ENCODE peak calls at places on chromosomes 3 and 15, in ten cellular contexts. One of them, this sample, is unnamed.

GRCh38 chr3:21665444-21665843 is 85.6 kb downstream of the ZNF385D start:
- DNase-seq in effector memory CD4-positive, alpha-beta T cell: no peak
- DNase-seq in pancreas: no peak
- DNase-seq in Panc1: no peak
- DNase-seq in CD4-positive, CD25-positive, alpha-beta regulatory T cell: no peak
- DNase-seq in lung: no peak
- DNase-seq in transverse colon: no peak
- DNase-seq in AG10803: no peak
- DNase-seq in HFF-Myc: no peak
- DNase-seq in skeletal muscle cell: no peak
- DNase-seq in this sample: no peak

GRCh38 chr15:55990071-55990470 is 3.3 kb downstream of the NEDD4 start:
- DNase-seq in effector memory CD4-positive, alpha-beta T cell: no peak
- DNase-seq in Panc1: no peak
- DNase-seq in HFF-Myc: no peak
- DNase-seq in lung: no peak
- DNase-seq in transverse colon: no peak
- DNase-seq in pancreas: no peak
- DNase-seq in CD4-positive, CD25-positive, alpha-beta regulatory T cell: no peak
- DNase-seq in AG10803: no peak
- DNase-seq in skeletal muscle cell: no peak
- DNase-seq in this sample: no peak

GRCh38 chr15:71294636-71295241 is 179.5 kb downstream of the THSD4 start:
- DNase-seq in pancreas: no peak
- DNase-seq in transverse colon: peak
- DNase-seq in CD4-positive, CD25-positive, alpha-beta regulatory T cell: no peak
- DNase-seq in AG10803: peak
- DNase-seq in skeletal muscle cell: peak
- DNase-seq in effector memory CD4-positive, alpha-beta T cell: no peak
- DNase-seq in lung: no peak
- DNase-seq in Panc1: no peak
- DNase-seq in HFF-Myc: peak
- DNase-seq in this sample: no peak

GRCh38 chr3:33299395-33300081 is 22.3 kb downstream of the FBXL2 start:
- DNase-seq in HFF-Myc: no peak
- DNase-seq in transverse colon: no peak
- DNase-seq in effector memory CD4-positive, alpha-beta T cell: no peak
- DNase-seq in AG10803: peak
- DNase-seq in lung: no peak
- DNase-seq in Panc1: no peak
- DNase-seq in pancreas: no peak
- DNase-seq in CD4-positive, CD25-positive, alpha-beta regulatory T cell: no peak
- DNase-seq in skeletal muscle cell: peak
- DNase-seq in this sample: no peak

GRCh38 chr3:73503781-73504180 is 121.0 kb downstream of the PDZRN3 start:
- DNase-seq in AG10803: no peak
- DNase-seq in pancreas: no peak
- DNase-seq in skeletal muscle cell: no peak
- DNase-seq in HFF-Myc: no peak
- DNase-seq in Panc1: no peak
- DNase-seq in effector memory CD4-positive, alpha-beta T cell: no peak
- DNase-seq in transverse colon: no peak
- DNase-seq in CD4-positive, CD25-positive, alpha-beta regulatory T cell: no peak
- DNase-seq in lung: no peak
- DNase-seq in this sample: no peak

GRCh38 chr3:150286390-150287147 is 121.5 kb upstream of the TSC22D2 start:
- DNase-seq in lung: no peak
- DNase-seq in HFF-Myc: no peak
- DNase-seq in Panc1: no peak
- DNase-seq in transverse colon: no peak
- DNase-seq in effector memory CD4-positive, alpha-beta T cell: no peak
- DNase-seq in AG10803: peak
- DNase-seq in pancreas: no peak
- DNase-seq in CD4-positive, CD25-positive, alpha-beta regulatory T cell: peak
- DNase-seq in skeletal muscle cell: no peak
- DNase-seq in this sample: peak

GRCh38 chr3:192772495-192772894 is 45.2 kb upstream of the FGF12 start:
- DNase-seq in lung: no peak
- DNase-seq in transverse colon: no peak
- DNase-seq in Panc1: no peak
- DNase-seq in AG10803: peak
- DNase-seq in skeletal muscle cell: no peak
- DNase-seq in CD4-positive, CD25-positive, alpha-beta regulatory T cell: no peak
- DNase-seq in effector memory CD4-positive, alpha-beta T cell: no peak
- DNase-seq in pancreas: no peak
- DNase-seq in HFF-Myc: no peak
- DNase-seq in this sample: no peak

GRCh38 chr15:49712162-49712561 is 91.3 kb downstream of the DTWD1 start:
- DNase-seq in transverse colon: no peak
- DNase-seq in lung: no peak
- DNase-seq in pancreas: no peak
- DNase-seq in Panc1: no peak
- DNase-seq in effector memory CD4-positive, alpha-beta T cell: no peak
- DNase-seq in CD4-positive, CD25-positive, alpha-beta regulatory T cell: no peak
- DNase-seq in HFF-Myc: no peak
- DNase-seq in AG10803: no peak
- DNase-seq in skeletal muscle cell: no peak
- DNase-seq in this sample: no peak

GRCh38 chr3:53382106-53382505 is 34.8 kb upstream of the DCP1A start:
- DNase-seq in Panc1: no peak
- DNase-seq in effector memory CD4-positive, alpha-beta T cell: no peak
- DNase-seq in CD4-positive, CD25-positive, alpha-beta regulatory T cell: no peak
- DNase-seq in skeletal muscle cell: no peak
- DNase-seq in AG10803: no peak
- DNase-seq in pancreas: no peak
- DNase-seq in HFF-Myc: no peak
- DNase-seq in transverse colon: no peak
- DNase-seq in lung: no peak
- DNase-seq in this sample: no peak

GRCh38 chr3:128278761-128279593 is 125.7 kb downstream of the EEFSEC start:
- DNase-seq in lung: peak
- DNase-seq in Panc1: no peak
- DNase-seq in CD4-positive, CD25-positive, alpha-beta regulatory T cell: no peak
- DNase-seq in AG10803: peak
- DNase-seq in transverse colon: peak
- DNase-seq in skeletal muscle cell: peak
- DNase-seq in HFF-Myc: peak
- DNase-seq in pancreas: peak
- DNase-seq in effector memory CD4-positive, alpha-beta T cell: no peak
- DNase-seq in this sample: no peak

GRCh38 chr3:87370007-87370406 is 93.6 kb upstream of the POU1F1 start:
- DNase-seq in HFF-Myc: no peak
- DNase-seq in Panc1: no peak
- DNase-seq in skeletal muscle cell: no peak
- DNase-seq in lung: no peak
- DNase-seq in transverse colon: no peak
- DNase-seq in effector memory CD4-positive, alpha-beta T cell: no peak
- DNase-seq in pancreas: no peak
- DNase-seq in CD4-positive, CD25-positive, alpha-beta regulatory T cell: no peak
- DNase-seq in AG10803: no peak
- DNase-seq in this sample: no peak

GRCh38 chr3:38730281-38730680 is 80.8 kb upstream of the SCN5A start:
- DNase-seq in effector memory CD4-positive, alpha-beta T cell: no peak
- DNase-seq in CD4-positive, CD25-positive, alpha-beta regulatory T cell: no peak
- DNase-seq in Panc1: no peak
- DNase-seq in skeletal muscle cell: peak
- DNase-seq in AG10803: peak
- DNase-seq in HFF-Myc: no peak
- DNase-seq in lung: no peak
- DNase-seq in pancreas: no peak
- DNase-seq in transverse colon: no peak
- DNase-seq in this sample: no peak

GRCh38 chr3:1734494-1735122 is 364.1 kb upstream of the CNTN4 start:
- DNase-seq in transverse colon: no peak
- DNase-seq in CD4-positive, CD25-positive, alpha-beta regulatory T cell: no peak
- DNase-seq in skeletal muscle cell: no peak
- DNase-seq in AG10803: no peak
- DNase-seq in HFF-Myc: no peak
- DNase-seq in Panc1: no peak
- DNase-seq in effector memory CD4-positive, alpha-beta T cell: no peak
- DNase-seq in pancreas: no peak
- DNase-seq in lung: no peak
- DNase-seq in this sample: no peak

GRCh38 chr15:39202641-39203040 is 378.2 kb upstream of the THBS1 start:
- DNase-seq in pancreas: no peak
- DNase-seq in AG10803: peak
- DNase-seq in Panc1: no peak
- DNase-seq in HFF-Myc: no peak
- DNase-seq in transverse colon: no peak
- DNase-seq in lung: no peak
- DNase-seq in effector memory CD4-positive, alpha-beta T cell: no peak
- DNase-seq in CD4-positive, CD25-positive, alpha-beta regulatory T cell: no peak
- DNase-seq in skeletal muscle cell: peak
- DNase-seq in this sample: no peak

GRCh38 chr3:128950223-128950938 is 43.5 kb downstream of the CFAP92 start:
- DNase-seq in pancreas: no peak
- DNase-seq in AG10803: peak
- DNase-seq in Panc1: no peak
- DNase-seq in lung: no peak
- DNase-seq in transverse colon: no peak
- DNase-seq in HFF-Myc: peak
- DNase-seq in skeletal muscle cell: no peak
- DNase-seq in effector memory CD4-positive, alpha-beta T cell: no peak
- DNase-seq in CD4-positive, CD25-positive, alpha-beta regulatory T cell: no peak
- DNase-seq in this sample: peak

DNA sequence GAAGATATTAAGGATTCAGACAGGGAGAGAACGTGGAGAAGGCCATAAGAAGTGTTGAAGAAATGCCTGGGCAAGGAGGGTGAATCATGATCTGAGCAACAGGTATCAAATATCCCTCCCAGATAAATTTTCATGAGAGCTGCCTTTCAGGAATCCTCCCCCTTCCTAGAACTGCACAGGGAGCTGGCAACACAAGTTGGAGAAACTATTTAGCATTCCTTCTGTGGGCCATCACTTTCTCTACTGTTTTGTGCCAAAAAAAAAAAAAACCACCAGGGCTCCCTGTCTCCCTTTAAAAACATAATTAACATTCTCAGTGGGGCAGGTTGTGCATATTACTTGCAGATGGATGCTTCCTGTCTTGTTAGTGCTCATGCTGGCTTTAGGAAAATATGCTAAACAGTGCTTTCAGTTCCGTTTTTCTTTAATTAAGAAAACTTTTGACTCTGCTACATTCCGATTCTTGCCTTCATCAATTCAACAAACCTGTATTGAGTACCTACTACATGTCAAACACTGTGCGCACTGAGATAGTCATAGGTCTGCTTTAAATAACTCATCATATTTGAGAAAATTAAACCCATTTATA is 234.8 kb upstream of the LMCD1 start:
- DNase-seq in transverse colon: no peak
- DNase-seq in lung: no peak
- DNase-seq in HFF-Myc: no peak
- DNase-seq in effector memory CD4-positive, alpha-beta T cell: no peak
- DNase-seq in skeletal muscle cell: no peak
- DNase-seq in Panc1: no peak
- DNase-seq in pancreas: no peak
- DNase-seq in AG10803: peak
- DNase-seq in CD4-positive, CD25-positive, alpha-beta regulatory T cell: no peak
- DNase-seq in this sample: no peak
- H3K4me3 ChIP-seq in transverse colon: no peak
- H3K4me3 ChIP-seq in lung: no peak
- H3K4me3 ChIP-seq in HFF-Myc: no peak
- H3K4me3 ChIP-seq in effector memory CD4-positive, alpha-beta T cell: no peak
- H3K4me3 ChIP-seq in skeletal muscle cell: no peak
- H3K4me3 ChIP-seq in Panc1: no peak
- H3K4me3 ChIP-seq in pancreas: no peak
- H3K4me3 ChIP-seq in AG10803: no peak
- H3K4me3 ChIP-seq in CD4-positive, CD25-positive, alpha-beta regulatory T cell: no peak
- H3K4me3 ChIP-seq in this sample: no peak

DNA sequence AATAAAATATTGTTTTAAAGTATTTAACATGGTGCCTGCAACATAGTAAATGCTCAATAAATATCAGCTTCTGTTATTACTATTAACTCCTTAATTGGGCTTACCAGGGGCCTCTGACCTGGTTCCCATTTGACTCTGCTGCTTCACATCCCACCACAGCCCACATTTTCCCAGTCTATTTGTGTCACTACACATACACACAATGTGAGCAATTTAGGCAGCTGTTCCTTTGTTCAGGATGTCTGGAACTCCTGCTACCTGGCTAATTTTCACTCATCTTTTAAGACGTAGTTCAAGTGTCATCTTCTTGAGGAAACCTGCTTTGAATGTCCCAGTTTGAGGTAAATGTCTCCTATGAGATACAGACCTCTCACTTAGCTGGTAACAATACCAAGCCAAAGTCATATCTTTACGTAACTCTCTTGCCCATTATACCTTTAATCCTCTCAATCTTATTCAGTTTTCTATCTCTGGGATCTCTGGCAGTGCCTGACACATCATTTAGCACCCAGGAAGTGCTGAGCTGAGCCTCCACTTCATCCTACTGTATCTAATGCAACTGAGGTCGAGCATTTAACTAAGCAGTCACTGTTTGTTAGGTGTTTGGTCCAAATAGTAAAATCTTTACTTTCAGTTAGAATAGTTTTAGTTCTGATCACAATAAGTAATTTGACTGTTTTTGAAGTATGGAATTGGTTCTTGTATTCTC is 4.5 kb downstream of the TGFBR2 start:
- DNase-seq in CD4-positive, CD25-positive, alpha-beta regulatory T cell: no peak
- DNase-seq in lung: no peak
- DNase-seq in skeletal muscle cell: no peak
- DNase-seq in Panc1: no peak
- DNase-seq in AG10803: no peak
- DNase-seq in transverse colon: no peak
- DNase-seq in effector memory CD4-positive, alpha-beta T cell: no peak
- DNase-seq in pancreas: no peak
- DNase-seq in HFF-Myc: no peak
- DNase-seq in this sample: no peak
- H3K4me3 ChIP-seq in CD4-positive, CD25-positive, alpha-beta regulatory T cell: peak
- H3K4me3 ChIP-seq in lung: no peak
- H3K4me3 ChIP-seq in skeletal muscle cell: peak
- H3K4me3 ChIP-seq in Panc1: peak
- H3K4me3 ChIP-seq in AG10803: no peak
- H3K4me3 ChIP-seq in transverse colon: no peak
- H3K4me3 ChIP-seq in effector memory CD4-positive, alpha-beta T cell: peak
- H3K4me3 ChIP-seq in pancreas: no peak
- H3K4me3 ChIP-seq in HFF-Myc: no peak
- H3K4me3 ChIP-seq in this sample: no peak

GRCh38 chr3:119033393-119034255 is 1.0 kb downstream of the IGSF11 start:
- DNase-seq in HFF-Myc: no peak
- DNase-seq in pancreas: no peak
- DNase-seq in skeletal muscle cell: no peak
- DNase-seq in lung: no peak
- DNase-seq in effector memory CD4-positive, alpha-beta T cell: no peak
- DNase-seq in transverse colon: no peak
- DNase-seq in CD4-positive, CD25-positive, alpha-beta regulatory T cell: no peak
- DNase-seq in AG10803: no peak
- DNase-seq in Panc1: no peak
- DNase-seq in this sample: no peak
- H3K4me3 ChIP-seq in HFF-Myc: no peak
- H3K4me3 ChIP-seq in pancreas: peak
- H3K4me3 ChIP-seq in skeletal muscle cell: peak
- H3K4me3 ChIP-seq in lung: no peak
- H3K4me3 ChIP-seq in effector memory CD4-positive, alpha-beta T cell: peak
- H3K4me3 ChIP-seq in transverse colon: no peak
- H3K4me3 ChIP-seq in CD4-positive, CD25-positive, alpha-beta regulatory T cell: no peak
- H3K4me3 ChIP-seq in AG10803: no peak
- H3K4me3 ChIP-seq in Panc1: peak
- H3K4me3 ChIP-seq in this sample: no peak

DNA sequence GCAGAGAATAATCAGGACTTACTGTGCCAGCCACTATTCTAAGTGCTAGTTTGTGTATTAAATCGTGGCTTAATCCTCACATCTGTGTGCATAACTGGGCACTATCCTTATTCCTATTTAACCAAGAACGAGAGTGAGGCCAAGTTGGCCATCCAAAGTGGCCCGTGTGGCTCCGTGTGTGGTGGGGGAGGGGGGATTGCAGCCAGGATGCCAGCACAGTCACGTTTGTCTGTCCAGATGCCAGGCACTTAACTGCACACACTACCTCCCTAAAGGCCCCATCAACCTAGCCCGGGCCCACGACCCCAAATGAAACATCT is 64.4 kb upstream of the POLG start:
- DNase-seq in skeletal muscle cell: no peak
- DNase-seq in pancreas: no peak
- DNase-seq in effector memory CD4-positive, alpha-beta T cell: no peak
- DNase-seq in lung: no peak
- DNase-seq in CD4-positive, CD25-positive, alpha-beta regulatory T cell: no peak
- DNase-seq in AG10803: no peak
- DNase-seq in transverse colon: no peak
- DNase-seq in HFF-Myc: no peak
- DNase-seq in Panc1: no peak
- DNase-seq in this sample: no peak
- H3K4me3 ChIP-seq in skeletal muscle cell: no peak
- H3K4me3 ChIP-seq in pancreas: peak
- H3K4me3 ChIP-seq in effector memory CD4-positive, alpha-beta T cell: peak
- H3K4me3 ChIP-seq in lung: no peak
- H3K4me3 ChIP-seq in CD4-positive, CD25-positive, alpha-beta regulatory T cell: no peak
- H3K4me3 ChIP-seq in AG10803: no peak
- H3K4me3 ChIP-seq in transverse colon: no peak
- H3K4me3 ChIP-seq in HFF-Myc: no peak
- H3K4me3 ChIP-seq in Panc1: peak
- H3K4me3 ChIP-seq in this sample: peak